ENCODE peak calls at places on chromosomes 13 and 19, in seven cellular contexts. H is heart left ventricle; Q is stimulated activated CD8-positive, alpha-beta memory T cell treated with anti-CD3 and anti-CD28 coated beads, Interleukin-15, amount 100 ng/mL, for 1 hour; O is HuH-7; V is HFFc6; B is left cardiac atrium; P is GM04504. J is an unnamed sample.

GRCh38 chr13:30464496-30465351 is 1.0 kb downstream of the HMGB1 start:
- DNase-seq in H (peak), Q (peak), O (peak), V (peak), B (peak), P (peak), J (peak)

GRCh38 chr13:50514249-50514648 is 329.2 kb downstream of the DLEU7 start:
- DNase-seq in H (no peak), Q (no peak), O (no peak), V (no peak), B (no peak), P (no peak), J (no peak)

GRCh38 chr13:73168226-73168992 is 109.6 kb downstream of the KLF5 start:
- DNase-seq in H (no peak), Q (no peak), O (no peak), V (peak), B (no peak), P (no peak), J (no peak)

GRCh38 chr19:39512964-39513363 is 2.0 kb upstream of the SELENOV start:
- DNase-seq in H (no peak), Q (no peak), O (no peak), V (no peak), B (no peak), P (no peak), J (no peak)

GRCh38 chr13:81326913-81327312 is 986.0 kb upstream of the SPRY2 start:
- DNase-seq in H (no peak), Q (no peak), O (no peak), V (no peak), B (no peak), P (no peak), J (no peak)

GRCh38 chr19:13082192-13083007 is 20.3 kb downstream of the LYL1 start:
- DNase-seq in H (peak), Q (no peak), O (peak), V (no peak), B (no peak), P (no peak), J (no peak)

GRCh38 chr19:2507109-2507508 is 31.2 kb downstream of the GADD45B start:
- DNase-seq in H (no peak), Q (no peak), O (peak), V (peak), B (no peak), P (no peak), J (no peak)

GRCh38 chr19:11482384-11483050 is 1.7 kb upstream of the ELAVL3 start:
- DNase-seq in H (peak), Q (peak), O (peak), V (peak), B (peak), P (peak), J (peak)

GRCh38 chr19:19338082-19338481 is 17.5 kb downstream of the MAU2 start:
- DNase-seq in H (no peak), Q (no peak), O (no peak), V (peak), B (no peak), P (no peak), J (no peak)

GRCh38 chr13:101382701-101383100 is 33.6 kb downstream of the NALCN start:
- DNase-seq in H (no peak), Q (no peak), O (no peak), V (no peak), B (no peak), P (no peak), J (no peak)

GRCh38 chr19:46191972-46192371 is 37.6 kb upstream of the IGFL1 start:
- DNase-seq in H (no peak), Q (no peak), O (no peak), V (no peak), B (no peak), P (no peak), J (no peak)

GRCh38 chr13:78700121-78700910 is 41.4 kb upstream of the OBI1 start:
- DNase-seq in H (no peak), Q (no peak), O (no peak), V (peak), B (no peak), P (no peak), J (no peak)

GRCh38 chr19:49151339-49152217 is 3.6 kb downstream of the HRC start:
- DNase-seq in H (peak), Q (no peak), O (peak), V (no peak), B (peak), P (no peak), J (no peak)

GRCh38 chr19:42313096-42313839 is at the start of gene TMEM145:
- DNase-seq in H (peak), Q (no peak), O (peak), V (no peak), B (no peak), P (no peak), J (no peak)

GRCh38 chr19:1540353-1540925 is 16.6 kb downstream of the PLK5 start:
- DNase-seq in H (no peak), Q (no peak), O (no peak), V (no peak), B (no peak), P (no peak), J (no peak)

GRCh38 chr13:89688908-89689307 is 1658.6 kb upstream of the MIR17HG start:
- DNase-seq in H (peak), Q (no peak), O (no peak), V (no peak), B (peak), P (no peak), J (no peak)

GRCh38 chr19:49438261-49438660 is 3.1 kb downstream of the SLC17A7 start:
- DNase-seq in H (no peak), Q (no peak), O (no peak), V (no peak), B (no peak), P (no peak), J (no peak)

GRCh38 chr19:17720487-17720839 is 1.2 kb downstream of the MAP1S start:
- DNase-seq in H (no peak), Q (no peak), O (no peak), V (no peak), B (no peak), P (no peak), J (no peak)

GRCh38 chr19:39705578-39706188 is 1.4 kb downstream of the LGALS14 start:
- DNase-seq in H (no peak), Q (no peak), O (no peak), V (no peak), B (no peak), P (no peak), J (no peak)

GRCh38 chr13:113404366-113404722 is 40.4 kb upstream of the GRTP1 start:
- DNase-seq in H (no peak), Q (no peak), O (no peak), V (no peak), B (no peak), P (no peak), J (no peak)

GRCh38 chr19:41570639-41571112 is 5.3 kb upstream of the CEACAM21 start:
- DNase-seq in H (peak), Q (peak), O (peak), V (peak), B (peak), P (peak), J (peak)

GRCh38 chr19:23991170-23991569 is 76.5 kb downstream of the ZNF726 start:
- DNase-seq in H (no peak), Q (no peak), O (no peak), V (no peak), B (no peak), P (no peak), J (no peak)

GRCh38 chr19:36215276-36216171 is 618 bp downstream of the ZNF146 start:
- DNase-seq in H (no peak), Q (no peak), O (no peak), V (no peak), B (no peak), P (no peak), J (peak)

GRCh38 chr19:5832527-5833216 is 6.8 kb downstream of the FUT6 start:
- DNase-seq in H (no peak), Q (no peak), O (no peak), V (no peak), B (no peak), P (no peak), J (no peak)

J was measured in AG09319.